ENCODE peak calls at places on chromosomes 11 and 22, in eight cellular contexts. R is ELF-1; Y is mucosa of descending colon; F is activated CD4-positive, CD25-positive, alpha-beta regulatory T cell; M is IMR-90; C is stimulated activated CD4-positive, alpha-beta T cell treated with anti-CD3 and anti-CD28 coated beads, Interleukin-2, amount 100 ng/mL, for 48 hours; V is CD8-positive, alpha-beta T cell; I is WERI-Rb-1. K is an unnamed sample.

GRCh38 chr11:57514538-57515331 is 767 bp downstream of the SLC43A1 start:
- DNase-seq in R (peak; percentile 57), Y (peak; percentile 81), F (peak; percentile 19), M (peak; percentile 24), C (peak; percentile 38), V (peak; percentile 18), I (no peak), K (no peak)

GRCh38 chr11:131600591-131600990 is 230.2 kb downstream of the NTM start:
- DNase-seq in R (no peak), Y (no peak), F (no peak), M (no peak), C (no peak), V (no peak), I (no peak), K (no peak)

GRCh38 chr11:122754553-122755322 is 83.6 kb upstream of the CRTAM start:
- DNase-seq in R (peak; percentile 66), Y (no peak), F (no peak), M (no peak), C (peak; percentile 25), V (peak; percentile 17), I (peak; percentile 12), K (peak; percentile 31)

GRCh38 chr11:114377612-114378267 is 22.6 kb downstream of the C11orf71 start:
- DNase-seq in R (peak; percentile 17), Y (no peak), F (no peak), M (peak; percentile 87), C (no peak), V (no peak), I (no peak), K (no peak)

GRCh38 chr22:35971418-35972119 is 57.1 kb downstream of the RBFOX2 start:
- DNase-seq in R (peak; percentile 7), Y (no peak), F (no peak), M (peak; percentile 93), C (no peak), V (no peak), I (no peak), K (no peak)

GRCh38 chr11:69958308-69958707 is 119.8 kb upstream of the ANO1 start:
- DNase-seq in R (no peak), Y (no peak), F (no peak), M (peak; percentile 93), C (no peak), V (no peak), I (no peak), K (no peak)

GRCh38 chr11:74593463-74593862 is 1.1 kb downstream of the POLD3 start:
- DNase-seq in R (no peak), Y (no peak), F (no peak), M (no peak), C (no peak), V (no peak), I (no peak), K (no peak)

GRCh38 chr22:19814428-19814827 is 40.2 kb downstream of the GNB1L start:
- DNase-seq in R (no peak), Y (no peak), F (no peak), M (no peak), C (no peak), V (no peak), I (no peak), K (no peak)

GRCh38 chr22:37796079-37796478 is 11.7 kb upstream of the GCAT start:
- DNase-seq in R (no peak), Y (no peak), F (no peak), M (no peak), C (no peak), V (no peak), I (no peak), K (no peak)

GRCh38 chr11:124717786-124718634 is 21.7 kb upstream of the NRGN start:
- DNase-seq in R (peak; percentile 75), Y (peak; percentile 32), F (no peak), M (peak; percentile 34), C (no peak), V (no peak), I (peak; percentile 22), K (no peak)

GRCh38 chr11:35040221-35040942 is 98.6 kb upstream of the CD44 start:
- DNase-seq in R (no peak), Y (no peak), F (peak; percentile 11), M (peak; percentile 69), C (peak; percentile 48), V (peak; percentile 16), I (no peak), K (peak; percentile 35)

GRCh38 chr22:42462016-42462415 is 29.8 kb upstream of the NFAM1 start:
- DNase-seq in R (peak; percentile 88), Y (no peak), F (no peak), M (no peak), C (no peak), V (no peak), I (no peak), K (no peak)

GRCh38 chr22:30212363-30212995 is 34.1 kb downstream of the LIF start:
- DNase-seq in R (no peak), Y (no peak), F (no peak), M (peak; percentile 95), C (no peak), V (no peak), I (no peak), K (no peak)

GRCh38 chr11:118819687-118820086 is 28.7 kb upstream of the DDX6 start:
- DNase-seq in R (no peak), Y (no peak), F (no peak), M (no peak), C (no peak), V (no peak), I (no peak), K (no peak)

GRCh38 chr11:29518389-29519174 is 498.2 kb downstream of the KCNA4 start:
- DNase-seq in R (peak; percentile 69), Y (no peak), F (no peak), M (no peak), C (no peak), V (no peak), I (peak; percentile 22), K (no peak)

GRCh38 chr22:27213291-27213690 is 555.9 kb downstream of the MIAT start:
- DNase-seq in R (no peak), Y (no peak), F (no peak), M (no peak), C (no peak), V (no peak), I (no peak), K (no peak)

GRCh38 chr22:39556970-39557811 is 13.4 kb upstream of the CACNA1I start:
- DNase-seq in R (no peak), Y (no peak), F (no peak), M (peak; percentile 7), C (peak; percentile 23), V (peak; percentile 16), I (peak; percentile 77), K (no peak)

GRCh38 chr11:12922980-12923507 is 86.1 kb upstream of the RASSF10 start:
- DNase-seq in R (no peak), Y (no peak), F (no peak), M (peak; percentile 47), C (no peak), V (no peak), I (no peak), K (no peak)

GRCh38 chr22:49934891-49935557 is 16.6 kb downstream of the CRELD2 start:
- DNase-seq in R (no peak), Y (peak; percentile 92), F (peak; percentile 57), M (peak; percentile 39), C (peak; percentile 86), V (peak; percentile 63), I (peak; percentile 79), K (peak; percentile 86)

GRCh38 chr22:32123657-32124056 is 35.4 kb downstream of the C22orf42 start:
- DNase-seq in R (peak; percentile 59), Y (no peak), F (no peak), M (no peak), C (no peak), V (no peak), I (no peak), K (no peak)

GRCh38 chr11:45844822-45845573 is 2.3 kb upstream of the CRY2 start:
- DNase-seq in R (no peak), Y (no peak), F (no peak), M (no peak), C (no peak), V (no peak), I (no peak), K (no peak)

GRCh38 chr11:4154503-4154902 is 59.9 kb downstream of the RRM1 start:
- DNase-seq in R (peak; percentile 76), Y (no peak), F (no peak), M (no peak), C (no peak), V (no peak), I (no peak), K (no peak)

GRCh38 chr11:2521081-2521480 is 76.3 kb downstream of the KCNQ1 start:
- DNase-seq in R (no peak), Y (peak; percentile 8), F (no peak), M (no peak), C (no peak), V (no peak), I (peak; percentile 0), K (no peak)

GRCh38 chr22:42076764-42077485 is 2.6 kb upstream of the SMDT1 start:
- DNase-seq in R (no peak), Y (no peak), F (no peak), M (no peak), C (no peak), V (no peak), I (no peak), K (no peak)

GRCh38 chr11:124756753-124757227 is 4.7 kb upstream of the VSIG2 start:
- DNase-seq in R (no peak), Y (no peak), F (no peak), M (no peak), C (no peak), V (no peak), I (no peak), K (no peak)

GRCh38 chr22:29658171-29658570 is 54.7 kb downstream of the NF2 start:
- DNase-seq in R (no peak), Y (no peak), F (no peak), M (no peak), C (no peak), V (no peak), I (no peak), K (no peak)

GRCh38 chr11:116931206-116931953 is 94.0 kb upstream of the APOA1 start:
- DNase-seq in R (no peak), Y (no peak), F (no peak), M (peak; percentile 53), C (peak; percentile 23), V (peak; percentile 11), I (no peak), K (peak; percentile 49)

GRCh38 chr11:1862588-1863351 is 9.9 kb downstream of the LSP1 start:
- DNase-seq in R (peak; percentile 42), Y (peak; percentile 24), F (no peak), M (no peak), C (no peak), V (no peak), I (no peak), K (no peak)

GRCh38 chr22:39905686-39906085 is 4.8 kb downstream of the GRAP2 start:
- DNase-seq in R (no peak), Y (no peak), F (no peak), M (no peak), C (no peak), V (no peak), I (no peak), K (no peak)

GRCh38 chr11:12827929-12828812 is 153.9 kb downstream of the TEAD1 start:
- DNase-seq in R (peak; percentile 66), Y (peak; percentile 64), F (no peak), M (peak; percentile 79), C (no peak), V (no peak), I (no peak), K (no peak)